ENCODE peak calls at places on chromosomes 11 and 22, in eight cellular contexts. G is tibial nerve, Q is left lung, C is lower lobe of right lung, W is astrocyte of the spinal cord, Z is neural progenitor cell, H is mammary epithelial cell, M is cardiac fibroblast. R is an unnamed sample.
A peak's percentile ranks its signal among the peaks of the same experiment; 100 is the strongest.

GRCh38 chr11:14125529-14125928 is 163.0 kb downstream of the SPON1 start:
- DNase-seq in G (no peak), Q (no peak), C (no peak), W (no peak), Z (no peak), H (peak; percentile 75), M (no peak), R (no peak)

GRCh38 chr11:63829823-63830489 is 9.0 kb upstream of the MARK2 start:
- DNase-seq in G (no peak), Q (peak; percentile 28), C (no peak), W (peak; percentile 26), Z (peak; percentile 68), H (no peak), M (peak; percentile 42), R (peak; percentile 35)

GRCh38 chr11:112882494-112883381 is 78.5 kb upstream of the NCAM1 start:
- DNase-seq in G (no peak), Q (no peak), C (no peak), W (no peak), Z (no peak), H (no peak), M (no peak), R (no peak)

GRCh38 chr11:69403556-69404215 is 77.8 kb upstream of the LINC01488 start:
- DNase-seq in G (no peak), Q (no peak), C (no peak), W (peak; percentile 34), Z (no peak), H (no peak), M (peak; percentile 55), R (no peak)

GRCh38 chr11:32435511-32435946 is at the start of gene WT1:
- DNase-seq in G (no peak), Q (no peak), C (no peak), W (no peak), Z (peak; percentile 87), H (no peak), M (peak; percentile 61), R (no peak)

GRCh38 chr11:130160460-130161090 is 993 bp downstream of the ST14 start:
- DNase-seq in G (no peak), Q (no peak), C (no peak), W (no peak), Z (peak; percentile 19), H (peak; percentile 27), M (no peak), R (no peak)

GRCh38 chr11:62054484-62055121 is 69.2 kb upstream of the INCENP start:
- DNase-seq in G (no peak), Q (no peak), C (peak; percentile 54), W (peak; percentile 20), Z (no peak), H (peak; percentile 42), M (peak; percentile 61), R (no peak)

GRCh38 chr11:2164861-2165555 is 4.0 kb upstream of the INS start:
- DNase-seq in G (no peak), Q (no peak), C (no peak), W (no peak), Z (no peak), H (no peak), M (no peak), R (no peak)

GRCh38 chr11:30911247-30911646 is 325.1 kb upstream of the MPPED2 start:
- DNase-seq in G (no peak), Q (no peak), C (no peak), W (no peak), Z (no peak), H (no peak), M (no peak), R (no peak)

GRCh38 chr22:33720166-33720878 is 200.0 kb downstream of the LARGE1 start:
- DNase-seq in G (no peak), Q (no peak), C (no peak), W (no peak), Z (no peak), H (no peak), M (no peak), R (no peak)

GRCh38 chr11:102061276-102061675 is 14.0 kb downstream of the CFAP300 start:
- DNase-seq in G (no peak), Q (no peak), C (no peak), W (peak; percentile 22), Z (peak; percentile 35), H (no peak), M (peak; percentile 48), R (no peak)

GRCh38 chr22:19353363-19354131 is 62.0 kb upstream of the CLTCL1 start:
- DNase-seq in G (no peak), Q (no peak), C (no peak), W (no peak), Z (no peak), H (no peak), M (no peak), R (no peak)

GRCh38 chr11:66047541-66048365 is 1.2 kb downstream of the GAL3ST3 start:
- DNase-seq in G (no peak), Q (no peak), C (no peak), W (no peak), Z (no peak), H (no peak), M (no peak), R (no peak)

GRCh38 chr11:66046901-66047300 is 2.1 kb downstream of the GAL3ST3 start:
- DNase-seq in G (no peak), Q (no peak), C (no peak), W (no peak), Z (no peak), H (no peak), M (no peak), R (no peak)

GRCh38 chr11:66044757-66045156 is 4.2 kb downstream of the GAL3ST3 start:
- DNase-seq in G (no peak), Q (no peak), C (no peak), W (no peak), Z (no peak), H (no peak), M (no peak), R (no peak)

GRCh38 chr11:66043008-66043906 is 5.7 kb downstream of the GAL3ST3 start:
- DNase-seq in G (no peak), Q (peak; percentile 73), C (no peak), W (no peak), Z (no peak), H (no peak), M (no peak), R (no peak)

DNA sequence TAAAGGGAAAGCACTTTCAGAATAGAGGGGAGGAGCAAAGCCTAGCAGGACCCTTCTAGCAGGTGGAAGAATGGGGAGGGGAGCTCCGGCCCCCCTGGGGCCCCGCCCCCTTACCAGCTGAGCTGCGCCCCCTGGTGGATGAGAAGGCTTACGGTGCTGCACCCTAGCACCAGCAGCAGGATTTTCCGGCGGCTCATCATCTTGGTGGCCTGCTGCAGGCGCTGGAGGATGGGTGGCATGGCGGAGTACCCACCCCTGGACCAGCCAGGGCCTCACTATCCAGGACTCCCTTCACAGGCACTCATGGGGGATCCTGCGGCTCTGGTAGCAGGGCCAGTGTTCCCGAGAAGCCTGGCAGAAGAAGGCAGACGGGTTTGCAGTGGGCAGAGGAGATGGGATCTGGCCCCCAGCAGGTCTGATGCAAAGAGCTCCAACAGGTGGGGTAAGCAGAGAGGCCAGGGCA is 3.8 kb downstream of the GAL3ST3 start:
- DNase-seq in G (peak; percentile 64), Q (peak; percentile 93), C (peak; percentile 81), W (peak; percentile 69), Z (peak; percentile 95), H (peak; percentile 40), M (peak; percentile 80), R (no peak)
- TF ChIP-seq CTCF in G (peak; percentile 83), Q (peak; percentile 88), C (peak; percentile 97), W (peak; percentile 97), Z (peak; percentile 93), H (peak; percentile 79), M (peak; percentile 91), R (peak; percentile 96)

GRCh38 chr11:125887373-125888324 is at the start of gene HYLS1:
- DNase-seq in G (peak; percentile 87), Q (peak; percentile 98), C (peak; percentile 96), W (peak; percentile 99), Z (peak; percentile 90), H (peak; percentile 97), M (peak; percentile 98), R (peak; percentile 82)
- H3K4me3 ChIP-seq in G (peak within 1 kb of the TSS; percentile 86), Q (peak within 1 kb of the TSS; percentile 74), C (peak within 1 kb of the TSS; percentile 88), W (peak within 1 kb of the TSS; percentile 63), Z (peak within 1 kb of the TSS; percentile 61), H (peak within 1 kb of the TSS; percentile 90), M (peak within 1 kb of the TSS; percentile 92), R (peak within 1 kb of the TSS; percentile 72)

GRCh38 chr22:37258005-37258790 is 14.1 kb upstream of the RAC2 start:
- DNase-seq in G (no peak), Q (no peak), C (no peak), W (no peak), Z (no peak), H (no peak), M (no peak), R (no peak)
- TF ChIP-seq CTCF in G (no peak), Q (no peak), C (no peak), W (no peak), Z (no peak), H (no peak), M (no peak), R (no peak)

GRCh38 chr11:6583584-6583983 is 19.8 kb downstream of the RRP8 start:
- DNase-seq in G (no peak), Q (no peak), C (no peak), W (no peak), Z (no peak), H (no peak), M (no peak), R (no peak)
- H3K4me3 ChIP-seq in G (no peak overlapping the region), Q (no peak overlapping the region), C (no peak overlapping the region), W (no peak overlapping the region), Z (no peak overlapping the region), H (no peak overlapping the region), M (no peak overlapping the region), R (no peak overlapping the region)

GRCh38 chr11:8265681-8266241 is 2.1 kb upstream of the LMO1 start:
- DNase-seq in G (no peak), Q (no peak), C (peak; percentile 18), W (no peak), Z (peak; percentile 78), H (no peak), M (no peak), R (no peak)
- TF ChIP-seq CTCF in G (no peak), Q (no peak), C (no peak), W (peak; percentile 25), Z (peak; percentile 56), H (peak; percentile 13), M (peak; percentile 24), R (no peak)

DNA sequence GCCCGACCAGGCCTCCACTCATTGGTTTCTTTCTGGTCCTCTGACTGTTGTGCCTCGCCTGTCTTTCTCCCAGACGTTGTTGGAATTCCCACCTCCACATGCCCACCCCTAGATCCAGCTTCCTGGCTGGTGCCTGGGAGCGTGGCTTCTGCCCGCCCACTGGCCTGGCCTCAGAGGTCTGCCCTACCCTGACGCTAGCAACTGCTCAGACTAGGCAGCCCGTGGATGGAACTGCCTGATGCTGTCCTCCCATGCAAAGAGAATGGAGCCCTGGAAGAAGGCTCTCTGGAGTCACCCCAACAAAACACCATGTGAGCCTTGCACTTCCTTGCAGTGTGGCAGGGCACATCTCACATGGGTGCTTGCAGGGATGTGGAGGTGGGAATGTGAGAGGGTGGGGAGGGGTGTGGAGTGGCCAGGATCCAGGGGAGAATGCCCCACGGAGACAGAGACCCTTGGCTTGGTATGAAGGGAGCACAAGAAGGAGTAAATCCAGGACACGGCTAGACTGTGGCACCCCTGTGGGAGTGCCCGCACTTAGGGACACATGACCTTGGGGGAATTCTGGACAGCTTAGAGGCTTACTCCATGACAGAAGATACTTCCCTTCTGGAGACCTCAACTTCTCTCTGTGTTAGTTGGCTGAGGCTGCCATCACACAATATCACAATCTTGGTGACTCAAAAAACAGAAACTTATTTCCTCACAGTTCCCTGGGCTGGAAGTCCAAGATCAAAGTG is 22.5 kb upstream of the ADA2 start:
- DNase-seq in G (no peak), Q (no peak), C (no peak), W (no peak), Z (no peak), H (peak; percentile 4), M (no peak), R (no peak)
- H3K4me3 ChIP-seq in G (no peak overlapping the region), Q (no peak overlapping the region), C (no peak overlapping the region), W (no peak overlapping the region), Z (no peak overlapping the region), H (no peak overlapping the region), M (no peak overlapping the region), R (no peak overlapping the region)

GRCh38 chr11:45141171-45141570 is 5.3 kb upstream of the PRDM11 start:
- DNase-seq in G (no peak), Q (no peak), C (no peak), W (no peak), Z (no peak), H (no peak), M (no peak), R (no peak)
- TF ChIP-seq CTCF in G (no peak), Q (no peak), C (no peak), W (no peak), Z (no peak), H (no peak), M (no peak), R (no peak)